ENCODE peak calls at places on chromosomes 11 and 22, in seven cellular contexts. G, K, C, Q, N, X and Z are unnamed samples.

GRCh38 chr22:39496131-39496838 is 5.8 kb upstream of the MIEF1 start:
- DNase-seq in X (peak; percentile 83), N (peak; percentile 60), K (peak; percentile 27), C (peak; percentile 60), G (peak; percentile 79), Q (peak; percentile 77), Z (peak; percentile 55)

GRCh38 chr11:30131535-30131934 is 99.3 kb upstream of the FSHB start:
- DNase-seq in Q (no peak), K (no peak), X (no peak), C (no peak), G (no peak), N (no peak), Z (no peak)

GRCh38 chr11:100563541-100564280 is 123.4 kb upstream of the ARHGAP42 start:
- DNase-seq in Q (no peak), N (no peak), X (no peak), C (no peak), G (no peak), K (peak; percentile 77), Z (no peak)

GRCh38 chr11:73797457-73797856 is 9.8 kb downstream of the MRPL48 start:
- DNase-seq in X (no peak), G (no peak), N (no peak), Q (peak; percentile 85), C (no peak), K (no peak), Z (no peak)

GRCh38 chr11:29616611-29617010 is 400.2 kb downstream of the KCNA4 start:
- DNase-seq in N (no peak), Q (no peak), C (no peak), G (no peak), K (peak; percentile 74), X (no peak), Z (no peak)

GRCh38 chr11:69292221-69292648 is 1.7 kb upstream of the MYEOV start:
- DNase-seq in Q (no peak), K (no peak), N (peak; percentile 26), G (no peak), C (peak; percentile 40), X (no peak), Z (no peak)

GRCh38 chr11:94544832-94545640 is 1.3 kb downstream of the FUT4 start:
- DNase-seq in G (peak; percentile 53), N (no peak), C (no peak), Q (peak; percentile 69), K (no peak), X (peak; percentile 74), Z (peak; percentile 63)

GRCh38 chr11:6229911-6230310 is 4.5 kb downstream of the FHIP1B start:
- DNase-seq in C (no peak), Q (no peak), K (no peak), N (no peak), X (no peak), G (peak; percentile 86), Z (peak; percentile 40)

GRCh38 chr11:78065239-78065638 is 1.6 kb downstream of the THRSP start:
- DNase-seq in Q (no peak), N (no peak), K (no peak), G (no peak), C (no peak), X (no peak), Z (no peak)

GRCh38 chr11:7688238-7688826 is 15.0 kb upstream of the CYB5R2 start:
- DNase-seq in K (no peak), G (no peak), N (peak; percentile 52), C (peak; percentile 36), Q (no peak), X (no peak), Z (no peak)

GRCh38 chr11:29781268-29781667 is 235.6 kb downstream of the KCNA4 start:
- DNase-seq in C (no peak), K (no peak), G (no peak), X (no peak), Q (no peak), N (no peak), Z (no peak)

GRCh38 chr22:49727191-49727880 is 100.3 kb downstream of the BRD1 start:
- DNase-seq in C (no peak), X (peak; percentile 56), N (no peak), G (no peak), Q (no peak), K (no peak), Z (no peak)

GRCh38 chr22:19448076-19448607 is 631 bp upstream of the C22orf39 start:
- DNase-seq in G (peak; percentile 52), N (peak; percentile 59), K (peak; percentile 48), Q (no peak), C (no peak), X (no peak), Z (peak; percentile 66)

GRCh38 chr11:2806351-2807058 is 79.1 kb downstream of the CDKN1C start:
- DNase-seq in K (no peak), N (no peak), X (peak; percentile 54), C (no peak), Q (peak; percentile 31), G (peak; percentile 19), Z (peak; percentile 24)

GRCh38 chr22:26658161-26658560 is 773 bp downstream of the MIAT start:
- DNase-seq in X (no peak), C (no peak), Q (no peak), G (no peak), K (no peak), N (no peak), Z (no peak)

GRCh38 chr22:37771081-37771480 is 36.7 kb upstream of the GCAT start:
- DNase-seq in K (no peak), X (no peak), G (no peak), N (no peak), Q (no peak), C (no peak), Z (no peak)

GRCh38 chr11:71120346-71120963 is 131.9 kb downstream of the SHANK2 start:
- DNase-seq in K (no peak), G (peak; percentile 29), C (no peak), N (peak; percentile 6), Q (peak; percentile 53), X (no peak), Z (peak; percentile 70)

GRCh38 chr11:13663631-13664071 is 4.8 kb upstream of the FAR1 start:
- DNase-seq in C (peak; percentile 49), N (peak; percentile 22), K (peak; percentile 36), Q (no peak), X (no peak), G (peak; percentile 53), Z (no peak)

GRCh38 chr11:126514061-126514713 is 158.7 kb downstream of the ST3GAL4 start:
- DNase-seq in Q (no peak), X (no peak), C (no peak), K (no peak), G (no peak), N (no peak), Z (no peak)

GRCh38 chr11:83025267-83025704 is 46.4 kb downstream of the RAB30 start:
- DNase-seq in Q (no peak), C (peak; percentile 60), K (no peak), N (no peak), G (no peak), X (no peak), Z (peak; percentile 38)

GRCh38 chr11:87597696-87598095 is 560.0 kb downstream of the TMEM135 start:
- DNase-seq in G (no peak), K (peak; percentile 16), X (no peak), C (no peak), Q (no peak), N (no peak), Z (no peak)

GRCh38 chr11:67439321-67440228 is 2.1 kb upstream of the PTPRCAP start:
- DNase-seq in Q (peak; percentile 53), N (peak; percentile 14), C (peak; percentile 8), G (peak; percentile 61), X (peak; percentile 84), K (no peak), Z (no peak)

GRCh38 chr11:67441082-67441683 is 2.1 kb downstream of the CORO1B start:
- DNase-seq in N (no peak), C (no peak), G (no peak), X (no peak), K (no peak), Q (no peak), Z (no peak)

GRCh38 chr11:67442504-67443398 is 525 bp downstream of the CORO1B start:
- DNase-seq in G (no peak), X (no peak), Q (peak; percentile 44), C (no peak), N (no peak), K (no peak), Z (no peak)

GRCh38 chr11:67440229-67441081 is 2.8 kb downstream of the CORO1B start:
- DNase-seq in C (no peak), X (no peak), Q (peak; percentile 43), K (no peak), G (no peak), N (no peak), Z (no peak)

GRCh38 chr11:67441731-67442401 is 1.4 kb downstream of the CORO1B start:
- DNase-seq in Q (peak; percentile 42), X (peak; percentile 68), K (no peak), C (no peak), G (no peak), N (no peak), Z (no peak)
- H3K4me1 ChIP-seq in Q (peaks cover 10% of the 10 kb centered on the region), X (peaks cover 14% of the 10 kb centered on the region), K (peaks cover 17% of the 10 kb centered on the region), C (peaks cover 6% of the 10 kb centered on the region), G (peaks cover 11% of the 10 kb centered on the region), N (peaks cover 3% of the 10 kb centered on the region), Z (peaks cover 20% of the 10 kb centered on the region)

GRCh38 chr11:37109205-37109585 is 511.2 kb upstream of the RAG2 start:
- DNase-seq in G (no peak), X (no peak), C (no peak), K (peak; percentile 34), Q (no peak), N (no peak), Z (no peak)

GRCh38 chr11:37108436-37109204 is 510.6 kb upstream of the RAG2 start:
- DNase-seq in N (peak; percentile 2), C (no peak), K (peak; percentile 42), Q (no peak), G (no peak), X (no peak), Z (no peak)

GRCh38 chr11:37105456-37105855 is 507.4 kb upstream of the RAG2 start:
- DNase-seq in G (no peak), K (peak; percentile 56), Q (no peak), X (no peak), C (no peak), N (no peak), Z (no peak)

GRCh38 chr11:37110383-37110782 is 512.3 kb upstream of the RAG2 start:
- DNase-seq in G (no peak), N (no peak), C (no peak), X (no peak), Q (no peak), K (no peak), Z (no peak)

DNA sequence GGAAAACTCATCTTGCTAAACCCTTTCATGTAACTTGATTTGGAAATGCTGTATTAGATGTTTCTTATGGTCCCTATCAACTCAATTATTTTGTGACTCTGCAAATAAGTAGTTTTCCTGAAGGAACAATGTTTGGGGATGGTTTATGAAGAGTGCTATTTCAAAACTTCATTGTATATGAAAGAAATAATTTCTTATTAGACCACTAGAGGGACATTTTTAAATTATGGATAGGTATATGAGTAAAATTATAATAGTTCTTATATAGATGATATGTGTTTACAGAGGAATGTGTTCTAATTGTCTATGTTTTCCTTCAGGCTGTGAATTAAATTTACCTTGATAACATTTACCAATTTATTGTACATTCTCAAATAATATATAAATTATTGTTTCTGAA is 509.4 kb upstream of the RAG2 start:
- DNase-seq in K (no peak), Q (no peak), X (no peak), G (no peak), N (no peak), C (no peak), Z (no peak)
- TF ChIP-seq CTCF in K (no peak), Q (no peak), X (no peak), G (no peak), N (no peak), C (no peak), Z (no peak)

GRCh38 chr22:23574371-23574811 is 5.7 kb downstream of the IGLL1 start:
- DNase-seq in K (no peak), G (no peak), Q (no peak), X (peak; percentile 56), C (no peak), N (no peak), Z (no peak)
- H3K4me3 ChIP-seq in K (no peak overlapping the region), G (no peak overlapping the region), Q (no peak overlapping the region), X (no peak overlapping the region), C (no peak overlapping the region), N (no peak overlapping the region), Z (no peak overlapping the region)

GRCh38 chr11:72394456-72394855 is 39.9 kb downstream of the CLPB start:
- DNase-seq in C (no peak), K (no peak), G (no peak), Q (no peak), X (no peak), N (no peak), Z (no peak)
- H3K4me1 ChIP-seq in C (no peaks in the 10 kb centered on the region), K (no peaks in the 10 kb centered on the region), G (no peaks in the 10 kb centered on the region), Q (no peaks in the 10 kb centered on the region), X (no peaks in the 10 kb centered on the region), N (no peaks in the 10 kb centered on the region), Z (peaks cover 23% of the 10 kb centered on the region)